ENCODE peak calls at places on chromosomes 16 and 17, in seven cellular contexts. One of them, this sample, is unnamed.

GRCh38 chr16:825298-826061 is 24.9 kb upstream of the GNG13 start:
- DNase-seq in K562: no peak
- DNase-seq in GM12878: no peak
- DNase-seq in H1: no peak
- DNase-seq in HepG2: no peak
- DNase-seq in HCT116: no peak
- DNase-seq in SK-N-SH: peak; percentile 77
- DNase-seq in this sample: no peak

GRCh38 chr17:40346061-40346767 is 18.3 kb downstream of the GJD3 start:
- DNase-seq in K562: no peak
- DNase-seq in GM12878: no peak
- DNase-seq in H1: no peak
- DNase-seq in HepG2: no peak
- DNase-seq in HCT116: no peak
- DNase-seq in SK-N-SH: no peak
- DNase-seq in this sample: no peak

GRCh38 chr16:69924777-69925191 is 26.4 kb upstream of the CLEC18A start:
- DNase-seq in K562: no peak
- DNase-seq in GM12878: no peak
- DNase-seq in H1: no peak
- DNase-seq in HepG2: peak; percentile 63
- DNase-seq in HCT116: no peak
- DNase-seq in SK-N-SH: no peak
- DNase-seq in this sample: no peak

GRCh38 chr17:35605753-35606152 is 18.6 kb downstream of the AP2B1 start:
- DNase-seq in K562: no peak
- DNase-seq in GM12878: no peak
- DNase-seq in H1: no peak
- DNase-seq in HepG2: no peak
- DNase-seq in HCT116: no peak
- DNase-seq in SK-N-SH: no peak
- DNase-seq in this sample: no peak

GRCh38 chr17:54353789-54354525 is 531.2 kb downstream of the KIF2B start:
- DNase-seq in K562: no peak
- DNase-seq in GM12878: no peak
- DNase-seq in H1: no peak
- DNase-seq in HepG2: no peak
- DNase-seq in HCT116: no peak
- DNase-seq in SK-N-SH: no peak
- DNase-seq in this sample: peak; percentile 16

GRCh38 chr17:79220715-79221291 is 146.2 kb downstream of the ENGASE start:
- DNase-seq in K562: peak; percentile 55
- DNase-seq in GM12878: no peak
- DNase-seq in H1: peak; percentile 74
- DNase-seq in HepG2: no peak
- DNase-seq in HCT116: no peak
- DNase-seq in SK-N-SH: no peak
- DNase-seq in this sample: no peak

GRCh38 chr17:29205047-29205446 is 24.8 kb upstream of the MYO18A start:
- DNase-seq in K562: no peak
- DNase-seq in GM12878: no peak
- DNase-seq in H1: no peak
- DNase-seq in HepG2: no peak
- DNase-seq in HCT116: no peak
- DNase-seq in SK-N-SH: peak; percentile 46
- DNase-seq in this sample: no peak

GRCh38 chr17:82599674-82600661 is 48.3 kb downstream of the WDR45B start:
- DNase-seq in K562: no peak
- DNase-seq in GM12878: no peak
- DNase-seq in H1: no peak
- DNase-seq in HepG2: no peak
- DNase-seq in HCT116: no peak
- DNase-seq in SK-N-SH: peak; percentile 41
- DNase-seq in this sample: no peak

GRCh38 chr16:77761204-77761603 is 27.2 kb upstream of the VAT1L start:
- DNase-seq in K562: no peak
- DNase-seq in GM12878: no peak
- DNase-seq in H1: no peak
- DNase-seq in HepG2: no peak
- DNase-seq in HCT116: no peak
- DNase-seq in SK-N-SH: no peak
- DNase-seq in this sample: no peak

GRCh38 chr16:31291376-31291775 is 31.6 kb downstream of the ITGAM start:
- DNase-seq in K562: no peak
- DNase-seq in GM12878: no peak
- DNase-seq in H1: no peak
- DNase-seq in HepG2: no peak
- DNase-seq in HCT116: no peak
- DNase-seq in SK-N-SH: no peak
- DNase-seq in this sample: no peak

GRCh38 chr17:48453447-48453846 is 23.4 kb upstream of the SKAP1 start:
- DNase-seq in K562: no peak
- DNase-seq in GM12878: no peak
- DNase-seq in H1: no peak
- DNase-seq in HepG2: no peak
- DNase-seq in HCT116: no peak
- DNase-seq in SK-N-SH: no peak
- DNase-seq in this sample: no peak

GRCh38 chr17:6545291-6545690 is 11.1 kb downstream of the PITPNM3 start:
- DNase-seq in K562: no peak
- DNase-seq in GM12878: no peak
- DNase-seq in H1: no peak
- DNase-seq in HepG2: no peak
- DNase-seq in HCT116: no peak
- DNase-seq in SK-N-SH: no peak
- DNase-seq in this sample: no peak

GRCh38 chr16:31181102-31181830 is 1.3 kb downstream of the FUS start:
- DNase-seq in K562: peak; percentile 37
- DNase-seq in GM12878: no peak
- DNase-seq in H1: no peak
- DNase-seq in HepG2: no peak
- DNase-seq in HCT116: no peak
- DNase-seq in SK-N-SH: no peak
- DNase-seq in this sample: no peak

GRCh38 chr16:81189100-81189664 is 49.3 kb upstream of the BCO1 start:
- DNase-seq in K562: no peak
- DNase-seq in GM12878: no peak
- DNase-seq in H1: no peak
- DNase-seq in HepG2: no peak
- DNase-seq in HCT116: no peak
- DNase-seq in SK-N-SH: peak; percentile 46
- DNase-seq in this sample: no peak

GRCh38 chr17:58324409-58325288 is 3.9 kb downstream of the TSPOAP1 start:
- DNase-seq in K562: no peak
- DNase-seq in GM12878: no peak
- DNase-seq in H1: peak; percentile 78
- DNase-seq in HepG2: no peak
- DNase-seq in HCT116: no peak
- DNase-seq in SK-N-SH: peak; percentile 97
- DNase-seq in this sample: peak; percentile 71

DNA sequence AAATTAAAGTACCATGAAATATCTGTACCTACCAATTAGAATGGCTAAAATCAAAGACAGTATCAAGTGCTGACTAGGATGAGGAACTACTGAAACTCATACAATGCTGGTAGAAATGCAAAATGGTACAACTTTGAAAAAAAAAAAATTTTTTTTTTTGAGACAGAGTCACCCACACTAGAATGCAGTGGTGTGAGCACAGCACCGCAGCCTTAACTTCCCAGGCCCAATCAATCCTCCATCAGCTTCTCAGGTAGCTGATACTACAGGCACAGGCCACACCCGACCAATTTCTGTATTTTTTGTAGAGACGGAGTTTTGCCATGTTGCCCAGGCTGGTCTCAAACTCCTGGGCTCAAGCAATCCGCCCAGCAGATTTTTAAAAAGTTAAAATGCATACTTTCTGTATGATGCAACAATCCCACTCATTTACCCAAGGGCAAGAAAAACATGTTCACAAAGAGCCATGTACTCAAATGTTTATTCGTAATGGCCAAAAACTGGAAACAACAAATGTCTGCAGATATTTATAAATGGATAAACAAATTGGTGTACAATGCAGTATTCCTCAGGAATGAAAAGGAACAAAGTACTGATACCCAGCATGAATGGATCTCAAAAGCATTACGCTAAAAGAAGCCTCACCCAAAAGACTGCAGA is 8.7 kb downstream of the SMURF2 start:
- DNase-seq in K562: no peak
- DNase-seq in GM12878: no peak
- DNase-seq in H1: no peak
- DNase-seq in HepG2: no peak
- DNase-seq in HCT116: no peak
- DNase-seq in SK-N-SH: no peak
- DNase-seq in this sample: no peak
- TF ChIP-seq JUND in K562: peak; percentile 43
- TF ChIP-seq JUND in GM12878: no peak
- TF ChIP-seq JUND in H1: no peak
- TF ChIP-seq JUND in HepG2: no peak
- TF ChIP-seq JUND in HCT116: no peak
- TF ChIP-seq JUND in SK-N-SH: no peak
- TF ChIP-seq JUND in this sample: peak; percentile 30

GRCh38 chr17:1625507-1626080 is 3.0 kb downstream of the SLC43A2 start:
- DNase-seq in K562: no peak
- DNase-seq in GM12878: no peak
- DNase-seq in H1: no peak
- DNase-seq in HepG2: no peak
- DNase-seq in HCT116: no peak
- DNase-seq in SK-N-SH: no peak
- DNase-seq in this sample: no peak
- TF ChIP-seq JUND in K562: no peak
- TF ChIP-seq JUND in GM12878: no peak
- TF ChIP-seq JUND in H1: no peak
- TF ChIP-seq JUND in HepG2: no peak
- TF ChIP-seq JUND in HCT116: no peak
- TF ChIP-seq JUND in SK-N-SH: no peak
- TF ChIP-seq JUND in this sample: no peak

DNA sequence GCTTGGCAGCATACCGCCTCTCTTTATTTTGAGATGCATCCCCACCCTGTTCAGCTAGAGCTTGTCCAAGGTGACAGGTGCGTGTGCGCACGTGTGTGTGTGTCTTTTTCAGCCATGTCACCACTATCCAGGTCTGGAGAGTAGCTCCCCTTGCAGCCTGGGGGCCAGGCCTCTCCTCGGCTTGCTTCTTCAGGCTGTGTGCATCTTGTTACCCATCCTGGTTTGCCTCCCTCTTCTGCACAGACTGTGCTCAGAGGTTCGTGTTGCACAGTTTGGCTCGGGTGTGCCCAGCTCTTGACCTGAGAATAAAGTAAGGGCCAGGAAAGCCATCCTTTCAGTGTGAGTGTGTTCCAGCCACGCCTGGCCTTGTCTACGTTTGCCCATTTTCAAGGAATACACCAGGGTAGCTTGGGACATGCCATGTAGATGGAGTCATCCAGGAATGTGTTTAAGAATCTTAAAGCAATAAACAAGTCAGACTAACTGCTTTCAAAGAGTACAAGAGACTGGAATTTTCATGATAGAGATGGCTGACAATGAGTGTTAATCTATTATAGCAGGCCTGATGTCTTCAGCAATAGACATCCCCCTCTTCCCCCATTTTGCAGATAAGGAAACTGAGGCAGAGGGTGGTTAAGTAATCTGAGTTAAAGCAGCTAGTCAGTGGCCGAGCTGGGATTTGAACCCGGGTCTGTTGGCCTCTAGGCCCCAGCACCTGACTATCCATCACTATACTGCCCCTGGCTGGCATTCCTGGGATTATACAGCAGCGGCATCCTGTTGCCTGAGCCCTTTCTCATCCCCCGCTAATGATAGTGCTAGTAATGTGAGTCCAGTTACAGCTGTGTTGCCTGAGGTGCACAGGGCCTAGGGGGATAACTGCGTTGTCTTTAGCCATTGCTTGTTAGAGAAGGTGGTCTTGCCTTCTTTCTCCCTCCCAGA is 77.9 kb downstream of the KSR1 start:
- DNase-seq in K562: no peak
- DNase-seq in GM12878: no peak
- DNase-seq in H1: no peak
- DNase-seq in HepG2: no peak
- DNase-seq in HCT116: no peak
- DNase-seq in SK-N-SH: no peak
- DNase-seq in this sample: no peak
- TF ChIP-seq JUND in K562: no peak
- TF ChIP-seq JUND in GM12878: no peak
- TF ChIP-seq JUND in H1: no peak
- TF ChIP-seq JUND in HepG2: no peak
- TF ChIP-seq JUND in HCT116: no peak
- TF ChIP-seq JUND in SK-N-SH: no peak
- TF ChIP-seq JUND in this sample: no peak

GRCh38 chr17:81231121-81231645 is 7.7 kb downstream of the TEPSIN start:
- DNase-seq in K562: no peak
- DNase-seq in GM12878: no peak
- DNase-seq in H1: no peak
- DNase-seq in HepG2: no peak
- DNase-seq in HCT116: no peak
- DNase-seq in SK-N-SH: no peak
- DNase-seq in this sample: no peak
- TF ChIP-seq JUND in K562: no peak
- TF ChIP-seq JUND in GM12878: no peak
- TF ChIP-seq JUND in H1: no peak
- TF ChIP-seq JUND in HepG2: no peak
- TF ChIP-seq JUND in HCT116: no peak
- TF ChIP-seq JUND in SK-N-SH: no peak
- TF ChIP-seq JUND in this sample: no peak

DNA sequence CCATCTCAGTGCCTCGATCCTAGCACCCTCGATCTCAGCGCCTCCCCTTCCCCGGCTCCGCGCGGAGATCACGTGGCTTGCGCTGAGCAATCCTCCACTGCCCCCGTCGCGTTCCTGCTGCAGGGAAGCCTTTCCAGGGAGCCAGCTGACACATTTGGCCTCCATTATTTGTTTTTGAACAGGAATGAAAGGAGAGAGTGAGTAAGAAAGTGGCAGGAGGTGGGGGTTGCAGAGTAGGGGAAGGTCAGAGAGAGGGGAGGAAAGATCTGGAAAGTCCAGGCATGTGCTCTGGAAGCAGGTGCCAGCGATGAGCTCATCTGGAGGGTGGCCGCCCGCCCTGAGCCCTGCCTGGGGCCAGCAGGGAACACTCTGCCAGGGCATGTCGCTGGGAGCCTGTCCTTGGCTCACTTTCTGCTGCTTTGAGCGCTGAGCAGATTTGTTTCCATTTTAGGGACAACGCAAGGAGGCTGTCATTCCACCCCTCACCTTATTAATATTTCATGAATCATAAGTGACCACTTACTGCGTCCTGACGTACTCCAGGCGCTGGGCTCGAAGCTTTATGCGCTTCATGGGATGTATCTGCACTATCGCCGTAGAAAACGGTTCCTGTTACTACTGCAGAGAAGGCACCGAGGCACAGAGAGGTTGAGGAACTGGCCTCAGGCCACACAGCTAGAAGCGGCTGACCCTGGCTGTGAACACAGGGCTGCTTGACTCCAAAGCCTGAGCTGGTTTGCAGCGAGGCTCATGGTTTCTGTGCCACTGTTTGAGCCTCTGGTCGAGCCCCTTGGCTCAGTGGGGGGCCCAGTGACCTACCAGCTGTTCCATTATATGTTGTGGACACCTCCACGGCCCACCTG is 283.1 kb downstream of the SEC14L1 start:
- DNase-seq in K562: no peak
- DNase-seq in GM12878: no peak
- DNase-seq in H1: no peak
- DNase-seq in HepG2: no peak
- DNase-seq in HCT116: no peak
- DNase-seq in SK-N-SH: peak; percentile 73
- DNase-seq in this sample: peak; percentile 38
- TF ChIP-seq JUND in K562: no peak
- TF ChIP-seq JUND in GM12878: no peak
- TF ChIP-seq JUND in H1: no peak
- TF ChIP-seq JUND in HepG2: no peak
- TF ChIP-seq JUND in HCT116: no peak
- TF ChIP-seq JUND in SK-N-SH: peak; percentile 40
- TF ChIP-seq JUND in this sample: no peak

GRCh38 chr17:4986403-4986802 is 1.1 kb downstream of the CAMTA2 start:
- DNase-seq in K562: no peak
- DNase-seq in GM12878: no peak
- DNase-seq in H1: no peak
- DNase-seq in HepG2: no peak
- DNase-seq in HCT116: no peak
- DNase-seq in SK-N-SH: no peak
- DNase-seq in this sample: peak; percentile 20
- TF ChIP-seq JUND in K562: no peak
- TF ChIP-seq JUND in GM12878: no peak
- TF ChIP-seq JUND in H1: no peak
- TF ChIP-seq JUND in HepG2: no peak
- TF ChIP-seq JUND in HCT116: no peak
- TF ChIP-seq JUND in SK-N-SH: no peak
- TF ChIP-seq JUND in this sample: no peak

This sample was measured in T47D.